ENCODE peak calls at places on chromosomes 3 and 15, in four cellular contexts. One of them, this sample, is unnamed.

GRCh38 chr15:85496551-85497545 is 116.4 kb downstream of the AKAP13 start:
- DNase-seq in transverse colon: no peak
- DNase-seq in HFF-Myc: no peak
- DNase-seq in astrocyte of the cerebellum: no peak
- DNase-seq in this sample: no peak

GRCh38 chr3:65905648-65906211 is 133.0 kb downstream of the MAGI1 start:
- DNase-seq in transverse colon: no peak
- DNase-seq in HFF-Myc: no peak
- DNase-seq in astrocyte of the cerebellum: no peak
- DNase-seq in this sample: no peak

GRCh38 chr3:143952569-143953069 is 19.0 kb upstream of the DIPK2A start:
- DNase-seq in transverse colon: no peak
- DNase-seq in HFF-Myc: no peak
- DNase-seq in astrocyte of the cerebellum: no peak
- DNase-seq in this sample: no peak

GRCh38 chr3:27613846-27614500 is 108.2 kb downstream of the EOMES start:
- DNase-seq in transverse colon: no peak
- DNase-seq in HFF-Myc: no peak
- DNase-seq in astrocyte of the cerebellum: no peak
- DNase-seq in this sample: no peak

GRCh38 chr3:32913790-32914446 is 37.5 kb upstream of the CCR4 start:
- DNase-seq in transverse colon: no peak
- DNase-seq in HFF-Myc: no peak
- DNase-seq in astrocyte of the cerebellum: peak
- DNase-seq in this sample: no peak

GRCh38 chr15:56261854-56262509 is 18.3 kb upstream of the RFX7 start:
- DNase-seq in transverse colon: peak
- DNase-seq in HFF-Myc: no peak
- DNase-seq in astrocyte of the cerebellum: no peak
- DNase-seq in this sample: peak

GRCh38 chr3:150081084-150081483 is 110.4 kb upstream of the PFN2 start:
- DNase-seq in transverse colon: no peak
- DNase-seq in HFF-Myc: no peak
- DNase-seq in astrocyte of the cerebellum: no peak
- DNase-seq in this sample: no peak

GRCh38 chr3:72411843-72412242 is 436.4 kb downstream of the SHQ1 start:
- DNase-seq in transverse colon: no peak
- DNase-seq in HFF-Myc: no peak
- DNase-seq in astrocyte of the cerebellum: no peak
- DNase-seq in this sample: no peak

GRCh38 chr15:40969363-40969762 is 16.1 kb downstream of the CHAC1 start:
- DNase-seq in transverse colon: no peak
- DNase-seq in HFF-Myc: no peak
- DNase-seq in astrocyte of the cerebellum: no peak
- DNase-seq in this sample: no peak

GRCh38 chr3:121739902-121740301 is 9.6 kb downstream of the GOLGB1 start:
- DNase-seq in transverse colon: no peak
- DNase-seq in HFF-Myc: no peak
- DNase-seq in astrocyte of the cerebellum: no peak
- DNase-seq in this sample: no peak

GRCh38 chr3:149772861-149773260 is 19.5 kb downstream of the ANKUB1 start:
- DNase-seq in transverse colon: no peak
- DNase-seq in HFF-Myc: no peak
- DNase-seq in astrocyte of the cerebellum: no peak
- DNase-seq in this sample: no peak

GRCh38 chr3:107110596-107111305 is 266.5 kb upstream of the CCDC54 start:
- DNase-seq in transverse colon: no peak
- DNase-seq in HFF-Myc: no peak
- DNase-seq in astrocyte of the cerebellum: no peak
- DNase-seq in this sample: no peak

GRCh38 chr3:160369784-160370183 is 29.2 kb downstream of the IFT80 start:
- DNase-seq in transverse colon: no peak
- DNase-seq in HFF-Myc: no peak
- DNase-seq in astrocyte of the cerebellum: no peak
- DNase-seq in this sample: no peak

GRCh38 chr15:46265664-46266063 is 630.8 kb downstream of the SQOR start:
- DNase-seq in transverse colon: no peak
- DNase-seq in HFF-Myc: no peak
- DNase-seq in astrocyte of the cerebellum: no peak
- DNase-seq in this sample: no peak

GRCh38 chr3:5058463-5058862 is 63.6 kb upstream of the ARL8B start:
- DNase-seq in transverse colon: no peak
- DNase-seq in HFF-Myc: peak
- DNase-seq in astrocyte of the cerebellum: peak
- DNase-seq in this sample: no peak

GRCh38 chr15:47870300-47870955 is 153.1 kb downstream of the SEMA6D start:
- DNase-seq in transverse colon: no peak
- DNase-seq in HFF-Myc: no peak
- DNase-seq in astrocyte of the cerebellum: no peak
- DNase-seq in this sample: no peak

GRCh38 chr15:88480981-88481380 is 13.5 kb downstream of the MRPS11 start:
- DNase-seq in transverse colon: no peak
- DNase-seq in HFF-Myc: no peak
- DNase-seq in astrocyte of the cerebellum: no peak
- DNase-seq in this sample: no peak

GRCh38 chr15:40511093-40511471 is 40.3 kb downstream of the CHST14 start:
- DNase-seq in transverse colon: peak
- DNase-seq in HFF-Myc: no peak
- DNase-seq in astrocyte of the cerebellum: no peak
- DNase-seq in this sample: no peak

GRCh38 chr3:66435988-66436387 is 64.8 kb downstream of the LRIG1 start:
- DNase-seq in transverse colon: no peak
- DNase-seq in HFF-Myc: no peak
- DNase-seq in astrocyte of the cerebellum: no peak
- DNase-seq in this sample: no peak

GRCh38 chr3:123584284-123584987 is 417 bp downstream of the HACD2 start:
- DNase-seq in transverse colon: peak
- DNase-seq in HFF-Myc: no peak
- DNase-seq in astrocyte of the cerebellum: no peak
- DNase-seq in this sample: peak

GRCh38 chr3:194306109-194306686 is 44.9 kb downstream of the CPN2 start:
- DNase-seq in transverse colon: no peak
- DNase-seq in HFF-Myc: no peak
- DNase-seq in astrocyte of the cerebellum: no peak
- DNase-seq in this sample: no peak

GRCh38 chr15:58958811-58959210 is 25.3 kb upstream of the SLTM start:
- DNase-seq in transverse colon: no peak
- DNase-seq in HFF-Myc: no peak
- DNase-seq in astrocyte of the cerebellum: no peak
- DNase-seq in this sample: no peak

GRCh38 chr15:41989573-41990242 is 17.4 kb upstream of the EHD4 start:
- DNase-seq in transverse colon: peak
- DNase-seq in HFF-Myc: peak
- DNase-seq in astrocyte of the cerebellum: peak
- DNase-seq in this sample: peak

GRCh38 chr3:21417991-21418390 is 333.0 kb downstream of the ZNF385D start:
- DNase-seq in transverse colon: no peak
- DNase-seq in HFF-Myc: no peak
- DNase-seq in astrocyte of the cerebellum: peak
- DNase-seq in this sample: no peak

GRCh38 chr3:21682231-21682630 is 68.8 kb downstream of the ZNF385D start:
- DNase-seq in transverse colon: no peak
- DNase-seq in HFF-Myc: no peak
- DNase-seq in astrocyte of the cerebellum: no peak
- DNase-seq in this sample: no peak

GRCh38 chr3:194730369-194730768 is 44.7 kb downstream of the FAM43A start:
- DNase-seq in transverse colon: peak
- DNase-seq in HFF-Myc: no peak
- DNase-seq in astrocyte of the cerebellum: no peak
- DNase-seq in this sample: peak

GRCh38 chr3:65083240-65083639 is 395.4 kb upstream of the ADAMTS9 start:
- DNase-seq in transverse colon: no peak
- DNase-seq in HFF-Myc: no peak
- DNase-seq in astrocyte of the cerebellum: no peak
- DNase-seq in this sample: no peak

GRCh38 chr3:120614765-120615164 is 18.6 kb downstream of the NDUFB4 start:
- DNase-seq in transverse colon: no peak
- DNase-seq in HFF-Myc: no peak
- DNase-seq in astrocyte of the cerebellum: no peak
- DNase-seq in this sample: no peak

GRCh38 chr3:125079675-125080045 is 23.9 kb upstream of the HEG1 start:
- DNase-seq in transverse colon: no peak
- DNase-seq in HFF-Myc: no peak
- DNase-seq in astrocyte of the cerebellum: no peak
- DNase-seq in this sample: no peak

GRCh38 chr15:35911052-35911780 is 365.3 kb upstream of the DPH6 start:
- DNase-seq in transverse colon: no peak
- DNase-seq in HFF-Myc: no peak
- DNase-seq in astrocyte of the cerebellum: no peak
- DNase-seq in this sample: no peak

GRCh38 chr3:27216955-27217552 is 152.1 kb downstream of the NEK10 start:
- DNase-seq in transverse colon: no peak
- DNase-seq in HFF-Myc: no peak
- DNase-seq in astrocyte of the cerebellum: peak
- DNase-seq in this sample: no peak

GRCh38 chr3:47347217-47347801 is 33.5 kb upstream of the PTPN23 start:
- DNase-seq in transverse colon: peak
- DNase-seq in HFF-Myc: no peak
- DNase-seq in astrocyte of the cerebellum: peak
- DNase-seq in this sample: no peak

GRCh38 chr3:187280644-187281043 is 10.9 kb downstream of the MASP1 start:
- DNase-seq in transverse colon: no peak
- DNase-seq in HFF-Myc: no peak
- DNase-seq in astrocyte of the cerebellum: no peak
- DNase-seq in this sample: no peak

GRCh38 chr3:187277129-187277462 is 14.4 kb downstream of the MASP1 start:
- DNase-seq in transverse colon: no peak
- DNase-seq in HFF-Myc: no peak
- DNase-seq in astrocyte of the cerebellum: no peak
- DNase-seq in this sample: no peak

GRCh38 chr3:187276397-187277128 is 15.0 kb downstream of the MASP1 start:
- DNase-seq in transverse colon: no peak
- DNase-seq in HFF-Myc: no peak
- DNase-seq in astrocyte of the cerebellum: no peak
- DNase-seq in this sample: no peak

GRCh38 chr3:187286467-187287059 is 5.0 kb downstream of the MASP1 start:
- DNase-seq in transverse colon: no peak
- DNase-seq in HFF-Myc: no peak
- DNase-seq in astrocyte of the cerebellum: no peak
- DNase-seq in this sample: no peak

GRCh38 chr3:187281191-187281714 is 10.3 kb downstream of the MASP1 start:
- DNase-seq in transverse colon: no peak
- DNase-seq in HFF-Myc: peak
- DNase-seq in astrocyte of the cerebellum: no peak
- DNase-seq in this sample: no peak
- TF ChIP-seq CTCF in transverse colon: no peak
- TF ChIP-seq CTCF in HFF-Myc: peak
- TF ChIP-seq CTCF in astrocyte of the cerebellum: no peak
- TF ChIP-seq CTCF in this sample: no peak

GRCh38 chr3:119560160-119560559 is 746 bp upstream of the CD80 start:
- DNase-seq in transverse colon: no peak
- DNase-seq in HFF-Myc: no peak
- DNase-seq in astrocyte of the cerebellum: no peak
- DNase-seq in this sample: no peak
- H3K4me3 ChIP-seq in transverse colon: no peak
- H3K4me3 ChIP-seq in HFF-Myc: no peak
- H3K4me3 ChIP-seq in astrocyte of the cerebellum: no peak
- H3K4me3 ChIP-seq in this sample: no peak

GRCh38 chr3:51100543-51100851 is 284.6 kb upstream of the MANF start:
- DNase-seq in transverse colon: no peak
- DNase-seq in HFF-Myc: no peak
- DNase-seq in astrocyte of the cerebellum: no peak
- DNase-seq in this sample: no peak
- TF ChIP-seq CTCF in transverse colon: no peak
- TF ChIP-seq CTCF in HFF-Myc: no peak
- TF ChIP-seq CTCF in astrocyte of the cerebellum: no peak
- TF ChIP-seq CTCF in this sample: no peak

GRCh38 chr3:135191690-135192089 is 396.6 kb downstream of the EPHB1 start:
- DNase-seq in transverse colon: no peak
- DNase-seq in HFF-Myc: no peak
- DNase-seq in astrocyte of the cerebellum: no peak
- DNase-seq in this sample: no peak
- H3K4me3 ChIP-seq in transverse colon: no peak
- H3K4me3 ChIP-seq in HFF-Myc: no peak
- H3K4me3 ChIP-seq in astrocyte of the cerebellum: no peak
- H3K4me3 ChIP-seq in this sample: no peak

GRCh38 chr3:172989373-172989772 is 151.7 kb downstream of the SPATA16 start:
- DNase-seq in transverse colon: no peak
- DNase-seq in HFF-Myc: no peak
- DNase-seq in astrocyte of the cerebellum: no peak
- DNase-seq in this sample: no peak

GRCh38 chr3:172991424-172991996 is 149.5 kb downstream of the SPATA16 start:
- DNase-seq in transverse colon: no peak
- DNase-seq in HFF-Myc: no peak
- DNase-seq in astrocyte of the cerebellum: no peak
- DNase-seq in this sample: no peak

GRCh38 chr3:172984938-172985337 is 156.1 kb downstream of the SPATA16 start:
- DNase-seq in transverse colon: no peak
- DNase-seq in HFF-Myc: no peak
- DNase-seq in astrocyte of the cerebellum: no peak
- DNase-seq in this sample: no peak

GRCh38 chr3:172982731-172983364 is 158.2 kb downstream of the SPATA16 start:
- DNase-seq in transverse colon: no peak
- DNase-seq in HFF-Myc: no peak
- DNase-seq in astrocyte of the cerebellum: no peak
- DNase-seq in this sample: no peak

DNA sequence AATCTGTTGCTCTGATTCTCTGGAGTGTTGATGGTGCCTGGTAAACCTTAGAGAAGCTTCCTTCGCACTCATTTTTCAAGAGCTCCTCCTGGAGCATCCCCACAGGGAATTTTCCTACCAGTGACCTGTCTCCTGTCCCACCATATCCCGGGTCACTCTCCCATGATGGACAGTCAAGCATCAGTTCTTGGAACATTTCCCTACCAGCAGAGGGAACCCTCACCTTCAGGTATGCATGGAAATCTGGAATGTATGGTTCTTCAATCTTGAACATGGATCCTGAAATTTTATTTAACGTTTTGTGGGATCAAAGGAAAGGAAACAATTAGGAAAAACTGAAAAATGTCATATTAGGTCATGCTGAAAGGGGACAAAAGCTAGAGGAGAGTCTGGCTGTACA is 153.8 kb downstream of the SPATA16 start:
- DNase-seq in transverse colon: no peak
- DNase-seq in HFF-Myc: no peak
- DNase-seq in astrocyte of the cerebellum: no peak
- DNase-seq in this sample: no peak
- TF ChIP-seq CTCF in transverse colon: no peak
- TF ChIP-seq CTCF in HFF-Myc: peak
- TF ChIP-seq CTCF in astrocyte of the cerebellum: peak
- TF ChIP-seq CTCF in this sample: no peak

GRCh38 chr15:67822537-67823370 is 2.6 kb upstream of the SKOR1 start:
- DNase-seq in transverse colon: no peak
- DNase-seq in HFF-Myc: no peak
- DNase-seq in astrocyte of the cerebellum: no peak
- DNase-seq in this sample: no peak
- H3K4me3 ChIP-seq in transverse colon: no peak
- H3K4me3 ChIP-seq in HFF-Myc: no peak
- H3K4me3 ChIP-seq in astrocyte of the cerebellum: no peak
- H3K4me3 ChIP-seq in this sample: no peak

GRCh38 chr3:189041482-189042090 is 130.2 kb upstream of the TPRG1 start:
- DNase-seq in transverse colon: peak
- DNase-seq in HFF-Myc: peak
- DNase-seq in astrocyte of the cerebellum: peak
- DNase-seq in this sample: peak
- TF ChIP-seq CTCF in transverse colon: peak
- TF ChIP-seq CTCF in HFF-Myc: peak
- TF ChIP-seq CTCF in astrocyte of the cerebellum: peak
- TF ChIP-seq CTCF in this sample: no peak

GRCh38 chr15:70851889-70852288 is 2.1 kb downstream of the LARP6 start:
- DNase-seq in transverse colon: no peak
- DNase-seq in HFF-Myc: no peak
- DNase-seq in astrocyte of the cerebellum: no peak
- DNase-seq in this sample: no peak
- H3K4me3 ChIP-seq in transverse colon: no peak
- H3K4me3 ChIP-seq in HFF-Myc: peak
- H3K4me3 ChIP-seq in astrocyte of the cerebellum: no peak
- H3K4me3 ChIP-seq in this sample: no peak